ENCODE peak calls at places on chromosomes 12 and 14, in six cellular contexts. Y is HepG2, D is neural progenitor cell, V is DND-41, P is H1, M is keratinocyte. H is an unnamed sample.

GRCh38 chr12:76478045-76478444 is 81.5 kb downstream of the OSBPL8 start:
- DNase-seq in Y (no peak), D (no peak), V (no peak), P (no peak), M (no peak), H (no peak)

GRCh38 chr12:6430124-6430989 is 14.4 kb upstream of the CD27 start:
- DNase-seq in Y (peak; percentile 72), D (no peak), V (no peak), P (no peak), M (peak; percentile 73), H (peak; percentile 94)

GRCh38 chr12:121858662-121859572 is at the start of gene HPD:
- DNase-seq in Y (peak; percentile 91), D (peak; percentile 41), V (no peak), P (no peak), M (no peak), H (peak; percentile 77)

GRCh38 chr12:72133497-72134055 is 138.6 kb upstream of the TRHDE start:
- DNase-seq in Y (no peak), D (peak; percentile 3), V (no peak), P (no peak), M (no peak), H (peak; percentile 28)

GRCh38 chr12:82880442-82880901 is 193.8 kb downstream of the TMTC2 start:
- DNase-seq in Y (no peak), D (peak; percentile 26), V (no peak), P (no peak), M (no peak), H (no peak)

GRCh38 chr12:3896851-3897351 is 23.7 kb upstream of the PARP11 start:
- DNase-seq in Y (no peak), D (peak; percentile 52), V (no peak), P (no peak), M (no peak), H (no peak)

GRCh38 chr12:1852076-1852475 is 31.7 kb downstream of the LRTM2 start:
- DNase-seq in Y (no peak), D (no peak), V (no peak), P (no peak), M (no peak), H (no peak)

GRCh38 chr12:110661337-110661972 is 27.5 kb downstream of the HVCN1 start:
- DNase-seq in Y (no peak), D (no peak), V (no peak), P (no peak), M (no peak), H (no peak)

GRCh38 chr12:83823386-83824045 is 1089.1 kb downstream of the SLC6A15 start:
- DNase-seq in Y (peak; percentile 27), D (peak; percentile 90), V (no peak), P (peak; percentile 78), M (no peak), H (peak; percentile 64)

GRCh38 chr12:105214670-105215375 is 21.2 kb downstream of the APPL2 start:
- DNase-seq in Y (peak; percentile 59), D (no peak), V (no peak), P (no peak), M (no peak), H (peak; percentile 100)

GRCh38 chr12:89453121-89453520 is 71.5 kb downstream of the GALNT4 start:
- DNase-seq in Y (no peak), D (no peak), V (no peak), P (no peak), M (no peak), H (no peak)

GRCh38 chr14:100871234-100872186 is 32.0 kb downstream of the RTL1 start:
- DNase-seq in Y (peak; percentile 22), D (no peak), V (no peak), P (no peak), M (no peak), H (no peak)

GRCh38 chr12:86526060-86526595 is 269.9 kb upstream of the MGAT4C start:
- DNase-seq in Y (no peak), D (no peak), V (no peak), P (no peak), M (no peak), H (no peak)

GRCh38 chr12:7905071-7905470 is 30.9 kb downstream of the SLC2A3 start:
- DNase-seq in Y (no peak), D (no peak), V (no peak), P (no peak), M (no peak), H (peak; percentile 11)

DNA sequence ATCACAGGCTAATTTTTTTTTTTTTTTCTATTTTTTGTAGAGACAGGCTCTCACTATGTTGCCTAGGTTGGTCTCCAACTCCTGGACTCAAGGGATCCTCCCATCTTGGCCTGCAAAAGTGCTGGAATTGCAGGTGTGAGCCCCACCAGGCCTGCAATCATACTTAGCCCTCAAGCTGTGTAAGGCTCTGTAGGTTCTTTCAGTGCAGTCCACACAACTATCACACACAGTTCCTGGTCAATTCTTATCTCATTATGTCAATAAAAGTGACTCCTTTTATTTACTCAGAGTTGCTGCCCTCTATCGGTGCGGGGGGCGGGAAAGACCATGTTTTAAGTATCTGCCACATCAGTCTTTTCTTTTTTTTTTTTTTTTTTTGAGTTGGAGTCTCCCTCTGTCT is 29.0 kb downstream of the SLC2A3 start:
- DNase-seq in Y (peak; percentile 97), D (peak; percentile 51), V (no peak), P (peak; percentile 58), M (no peak), H (peak; percentile 64)
- TF ChIP-seq CTCF in Y (peak; percentile 82), D (peak; percentile 46), V (no peak), P (peak; percentile 34), M (no peak), H (peak; percentile 46)

GRCh38 chr12:21773263-21773741 is 1.2 kb downstream of the KCNJ8 start:
- DNase-seq in Y (no peak), D (peak; percentile 73), V (no peak), P (peak; percentile 76), M (no peak), H (peak; percentile 11)
- TF ChIP-seq EZH2 in Y (no peak), D (no peak), V (no peak), P (no peak), M (no peak), H (no peak)

GRCh38 chr12:12718853-12719252 is 1.7 kb downstream of the CDKN1B start:
- DNase-seq in Y (no peak), D (peak; percentile 43), V (peak; percentile 40), P (no peak), M (no peak), H (peak; percentile 10)
- H3K4me3 ChIP-seq in Y (peak overlapping the region; percentile 96), D (peak overlapping the region; percentile 98), V (peak overlapping the region; percentile 82), P (peak overlapping the region; percentile 99), M (peak overlapping the region; percentile 98), H (peak overlapping the region; percentile 94)

GRCh38 chr12:67456281-67456918 is 187.2 kb downstream of the CAND1 start:
- DNase-seq in Y (no peak), D (peak; percentile 33), V (no peak), P (no peak), M (peak; percentile 30), H (peak; percentile 71)

GRCh38 chr12:67457136-67457535 is 188.0 kb downstream of the CAND1 start:
- DNase-seq in Y (no peak), D (no peak), V (no peak), P (no peak), M (no peak), H (no peak)

GRCh38 chr12:67459173-67459572 is 189.4 kb upstream of the DYRK2 start:
- DNase-seq in Y (no peak), D (no peak), V (no peak), P (no peak), M (no peak), H (no peak)

GRCh38 chr12:67459578-67459977 is 189.0 kb upstream of the DYRK2 start:
- DNase-seq in Y (no peak), D (no peak), V (no peak), P (no peak), M (no peak), H (no peak)

GRCh38 chr12:67457799-67458680 is 188.9 kb downstream of the CAND1 start:
- DNase-seq in Y (no peak), D (no peak), V (no peak), P (no peak), M (no peak), H (no peak)
- TF ChIP-seq CTCF in Y (no peak), D (peak; percentile 19), V (peak; percentile 52), P (no peak), M (peak; percentile 36), H (peak; percentile 28)

DNA sequence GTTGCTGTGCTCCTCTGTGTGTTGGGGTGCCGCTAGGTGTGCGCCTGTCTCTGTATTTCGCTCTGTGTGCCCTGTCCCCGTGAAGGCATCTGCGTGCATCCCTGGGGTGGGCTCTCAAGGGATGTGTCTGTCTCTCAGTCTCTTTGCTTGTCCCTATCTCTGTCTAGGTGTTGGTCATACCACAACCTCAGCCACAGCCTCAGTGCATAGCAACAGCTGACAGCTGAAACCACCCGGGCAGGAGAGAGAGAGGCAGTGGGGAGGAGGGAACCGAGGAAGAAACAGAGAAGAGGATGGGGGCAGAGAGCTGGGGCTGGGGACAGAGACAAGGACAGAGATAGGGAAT is 953 bp upstream of the NXPH4 start:
- DNase-seq in Y (no peak), D (no peak), V (no peak), P (peak; percentile 55), M (no peak), H (peak; percentile 34)
- TF ChIP-seq EZH2 in Y (no peak), D (peak; percentile 89), V (no peak), P (peak; percentile 79), M (peak; percentile 82), H (no peak)

GRCh38 chr14:21704340-21704737 is 30.7 kb upstream of the OR4E1 start:
- DNase-seq in Y (no peak), D (no peak), V (no peak), P (no peak), M (no peak), H (no peak)
- H3K4me3 ChIP-seq in Y (no peak overlapping the region), D (no peak overlapping the region), V (no peak overlapping the region), P (no peak overlapping the region), M (no peak overlapping the region), H (no peak overlapping the region)

GRCh38 chr12:52564582-52564981 is 9.1 kb downstream of the KRT74 start:
- DNase-seq in Y (no peak), D (no peak), V (no peak), P (no peak), M (no peak), H (no peak)

GRCh38 chr12:52557481-52557880 is 4.5 kb upstream of the KRT71 start:
- DNase-seq in Y (no peak), D (no peak), V (no peak), P (no peak), M (no peak), H (no peak)

GRCh38 chr12:52566847-52567291 is 6.8 kb downstream of the KRT74 start:
- DNase-seq in Y (no peak), D (no peak), V (no peak), P (no peak), M (no peak), H (no peak)

GRCh38 chr12:52559979-52560378 is 7.0 kb upstream of the KRT71 start:
- DNase-seq in Y (no peak), D (no peak), V (no peak), P (no peak), M (no peak), H (no peak)

DNA sequence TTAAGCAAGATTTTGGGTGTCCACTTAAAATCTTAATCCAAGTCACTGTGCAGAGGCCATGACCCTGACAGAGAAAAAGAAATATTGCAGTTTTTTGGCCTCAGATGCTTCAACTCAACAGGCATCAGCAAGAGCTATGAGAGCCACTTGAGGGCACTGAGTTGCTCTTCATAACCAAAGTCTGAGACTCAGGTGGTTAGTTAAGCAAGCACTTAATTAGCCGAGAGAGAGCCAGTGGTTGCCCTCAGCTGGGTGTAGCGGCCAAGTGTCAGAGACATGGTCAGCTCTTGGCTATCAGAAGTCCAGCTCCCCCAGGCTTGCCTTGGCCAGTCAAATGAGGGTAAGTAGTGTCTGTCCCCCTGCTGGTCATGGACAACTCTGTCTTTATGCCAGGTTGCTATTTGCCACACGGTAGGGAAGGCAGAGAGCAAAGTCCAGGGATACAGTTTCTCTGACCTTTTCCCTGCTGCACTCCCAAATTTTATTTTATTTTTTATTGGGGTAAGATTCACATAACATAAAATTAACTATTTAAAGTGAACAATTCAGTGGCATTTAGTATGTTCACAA is 9.0 kb upstream of the KRT71 start:
- DNase-seq in Y (peak; percentile 21), D (peak; percentile 37), V (no peak), P (no peak), M (no peak), H (peak; percentile 33)
- TF ChIP-seq CTCF in Y (peak; percentile 25), D (peak; percentile 51), V (peak; percentile 16), P (peak; percentile 56), M (peak; percentile 41), H (peak; percentile 61)